ENCODE peak calls at places on chromosomes 2 and 18, in six cellular contexts. P is GM03348, N is NCI-H2081, Y is ELF-1, B is NCI-H1092 treated with DMSO at 0.1 percent for 48 hours, J is A549. G is an unnamed sample.

GRCh38 chr2:121283670-121284245 is 1.2 kb downstream of the TFCP2L1 start:
- DNase-seq in J (no peak), Y (no peak), P (no peak), B (no peak), N (no peak), G (no peak)

GRCh38 chr18:45588284-45588683 is 27.0 kb upstream of the SLC14A2 start:
- DNase-seq in J (no peak), P (peak), B (no peak), N (no peak), Y (no peak), G (no peak)

GRCh38 chr2:37672104-37672869 is 845 bp upstream of the CDC42EP3 start:
- DNase-seq in J (peak), B (peak), Y (peak), P (peak), N (peak), G (peak)

GRCh38 chr2:235746257-235746934 is 252.6 kb downstream of the AGAP1 start:
- DNase-seq in B (peak), Y (peak), J (peak), N (peak), P (peak), G (peak)

GRCh38 chr2:144510206-144510991 is 9.5 kb downstream of the ZEB2 start:
- DNase-seq in J (no peak), P (no peak), N (no peak), B (no peak), Y (peak), G (peak)

GRCh38 chr18:48929951-48930713 is 20.6 kb downstream of the SMAD7 start:
- DNase-seq in N (no peak), Y (peak), B (no peak), J (peak), P (peak), G (no peak)

GRCh38 chr2:8966123-8966908 is 37.2 kb downstream of the MBOAT2 start:
- DNase-seq in Y (no peak), B (no peak), P (no peak), J (no peak), N (no peak), G (no peak)

GRCh38 chr2:152548996-152549395 is 168.3 kb downstream of the PRPF40A start:
- DNase-seq in B (no peak), N (no peak), P (peak), J (no peak), Y (no peak), G (no peak)

GRCh38 chr2:119674711-119675500 is 4.1 kb upstream of the TMEM177 start:
- DNase-seq in N (no peak), P (no peak), Y (no peak), J (no peak), B (peak), G (no peak)

GRCh38 chr2:9249036-9249800 is 42.6 kb downstream of the ASAP2 start:
- DNase-seq in Y (no peak), P (peak), N (no peak), B (no peak), J (no peak), G (no peak)

GRCh38 chr2:100000915-100001707 is 141.3 kb downstream of the AFF3 start:
- DNase-seq in P (no peak), B (no peak), J (no peak), N (no peak), Y (no peak), G (peak)

GRCh38 chr18:3269241-3269640 is 7.3 kb downstream of the MYL12B start:
- DNase-seq in Y (no peak), J (no peak), P (peak), N (no peak), B (no peak), G (no peak)

GRCh38 chr18:24402209-24402785 is 4.7 kb upstream of the OSBPL1A start:
- DNase-seq in J (no peak), N (no peak), B (no peak), Y (peak), P (no peak), G (no peak)

GRCh38 chr2:147368306-147368705 is 476.5 kb upstream of the ACVR2A start:
- DNase-seq in B (no peak), Y (no peak), P (peak), N (no peak), J (no peak), G (no peak)

GRCh38 chr2:238965371-238966273 is 117.7 kb downstream of the TWIST2 start:
- DNase-seq in J (no peak), P (no peak), N (no peak), Y (no peak), B (no peak), G (no peak)

GRCh38 chr2:130328710-130329109 is 14.0 kb upstream of the IMP4 start:
- DNase-seq in Y (peak), J (no peak), B (no peak), N (peak), P (no peak), G (no peak)

GRCh38 chr2:152701198-152701597 is 16.1 kb downstream of the PRPF40A start:
- DNase-seq in J (no peak), N (no peak), B (no peak), Y (no peak), P (no peak), G (no peak)

GRCh38 chr2:45993476-45993991 is 303.7 kb upstream of the EPAS1 start:
- DNase-seq in N (peak), J (peak), Y (peak), P (peak), B (peak), G (peak)

GRCh38 chr2:164689020-164689419 is 67.7 kb upstream of the GRB14 start:
- DNase-seq in P (no peak), B (no peak), N (peak), J (no peak), Y (no peak), G (no peak)

GRCh38 chr18:6414118-6414722 is 491 bp downstream of the L3MBTL4 start:
- DNase-seq in Y (peak), J (no peak), B (peak), N (peak), P (peak), G (peak)

GRCh38 chr2:150486539-150487484 is 655 bp downstream of the RND3 start:
- DNase-seq in Y (peak), P (peak), J (no peak), N (peak), B (peak), G (peak)